ENCODE peak calls at places on chromosomes 12 and 14, in nine cellular contexts. Q is CD8-positive, alpha-beta T cell; C is GM13977; O is lung; D is tibial artery; L is fibroblast of pulmonary artery; X is MCF 10A; J is glutamatergic neuron; H is endothelial cell. I is an unnamed sample.

GRCh38 chr14:106665814-106666213 is 1139.4 kb downstream of the TMEM121 start:
- DNase-seq in Q (peak; percentile 40), C (no peak), O (no peak), D (no peak), L (no peak), X (no peak), J (no peak), H (no peak), I (no peak)

GRCh38 chr12:48779869-48780268 is 9.0 kb downstream of the ADCY6 start:
- DNase-seq in Q (no peak), C (no peak), O (no peak), D (peak; percentile 62), L (peak; percentile 89), X (no peak), J (no peak), H (no peak), I (no peak)

GRCh38 chr12:15662983-15663659 is 126.1 kb downstream of the EPS8 start:
- DNase-seq in Q (no peak), C (no peak), O (no peak), D (no peak), L (peak; percentile 51), X (no peak), J (no peak), H (no peak), I (no peak)

GRCh38 chr12:46174061-46174662 is 94.7 kb downstream of the SLC38A1 start:
- DNase-seq in Q (no peak), C (no peak), O (no peak), D (no peak), L (no peak), X (no peak), J (no peak), H (no peak), I (no peak)

GRCh38 chr12:46558696-46559095 is 186.1 kb upstream of the SLC38A2 start:
- DNase-seq in Q (no peak), C (no peak), O (no peak), D (no peak), L (no peak), X (no peak), J (no peak), H (no peak), I (no peak)

GRCh38 chr12:81080431-81080983 is 2.6 kb downstream of the ACSS3 start:
- DNase-seq in Q (no peak), C (no peak), O (no peak), D (no peak), L (peak; percentile 20), X (no peak), J (no peak), H (no peak), I (no peak)

GRCh38 chr12:14810953-14811483 is 3.0 kb downstream of the SMCO3 start:
- DNase-seq in Q (no peak), C (no peak), O (no peak), D (no peak), L (peak; percentile 62), X (peak; percentile 64), J (no peak), H (peak; percentile 53), I (no peak)

GRCh38 chr14:106802413-106803364 is 1276.3 kb downstream of the TMEM121 start:
- DNase-seq in Q (no peak), C (no peak), O (no peak), D (no peak), L (no peak), X (no peak), J (no peak), H (no peak), I (no peak)

GRCh38 chr12:265096-265495 is 2.5 kb upstream of the SLC6A13 start:
- DNase-seq in Q (no peak), C (no peak), O (no peak), D (no peak), L (no peak), X (no peak), J (no peak), H (no peak), I (no peak)

GRCh38 chr14:35390577-35391387 is 13.8 kb downstream of the NFKBIA start:
- DNase-seq in Q (no peak), C (no peak), O (no peak), D (no peak), L (no peak), X (peak; percentile 70), J (no peak), H (no peak), I (no peak)

GRCh38 chr14:76089151-76089550 is 62.6 kb upstream of the GPATCH2L start:
- DNase-seq in Q (no peak), C (no peak), O (no peak), D (no peak), L (no peak), X (no peak), J (no peak), H (no peak), I (no peak)

GRCh38 chr12:88578821-88579518 is 1.3 kb downstream of the KITLG start:
- DNase-seq in Q (no peak), C (peak; percentile 12), O (peak; percentile 53), D (peak; percentile 33), L (no peak), X (peak; percentile 53), J (peak; percentile 28), H (peak; percentile 57), I (no peak)
- TF ChIP-seq CTCF in Q (no peak), C (no peak), O (no peak), D (peak; percentile 21), L (peak; percentile 44), X (peak; percentile 56), J (peak; percentile 53), H (peak; percentile 54), I (no peak)

DNA sequence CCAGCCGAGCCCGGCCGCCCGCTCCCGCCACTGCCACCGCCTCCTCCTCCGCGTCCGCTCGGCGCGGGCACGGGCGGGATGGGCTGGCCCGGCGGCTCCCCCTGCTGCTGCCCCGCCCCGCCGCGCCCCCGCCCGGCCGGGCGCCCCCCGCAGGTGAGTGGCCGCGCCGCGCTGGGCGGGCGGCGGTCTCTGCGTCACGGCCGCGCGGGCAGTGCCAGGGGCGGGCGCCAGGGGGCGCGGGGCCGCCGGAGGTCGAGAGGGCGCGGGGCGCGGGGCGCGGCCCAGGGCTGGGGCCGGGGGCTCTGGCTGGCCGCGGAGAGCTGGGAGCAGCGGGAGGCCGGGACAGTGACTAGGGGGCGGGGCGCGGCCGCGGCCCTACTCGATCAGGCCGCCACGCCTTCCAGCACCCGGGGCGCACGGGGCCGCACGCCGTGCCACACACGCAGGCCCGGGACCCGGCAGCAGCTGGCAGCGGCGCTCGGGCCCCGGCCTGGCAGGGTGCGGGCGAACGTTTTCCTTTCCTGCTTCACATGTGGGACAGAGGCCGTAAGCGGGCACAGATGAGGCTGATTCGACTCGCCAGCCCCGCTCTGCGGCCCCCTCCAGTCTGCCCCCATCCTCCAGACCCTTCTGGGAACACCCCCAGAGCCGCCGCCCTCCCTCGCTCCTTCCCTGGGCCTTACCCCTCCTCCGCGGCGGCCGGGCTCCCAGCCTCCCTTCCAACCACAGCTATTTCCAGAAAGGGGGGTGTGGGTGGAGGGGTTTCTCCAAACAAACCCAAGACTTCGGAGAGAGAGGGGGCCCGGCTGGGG is 2.4 kb upstream of the TNS2 start:
- DNase-seq in Q (peak; percentile 74), C (peak; percentile 94), O (peak; percentile 76), D (peak; percentile 84), L (peak; percentile 80), X (peak; percentile 64), J (peak; percentile 83), H (peak; percentile 84), I (no peak)
- TF ChIP-seq CTCF in Q (no peak), C (peak; percentile 78), O (no peak), D (peak; percentile 55), L (no peak), X (peak; percentile 28), J (no peak), H (peak; percentile 28), I (peak; percentile 28)

DNA sequence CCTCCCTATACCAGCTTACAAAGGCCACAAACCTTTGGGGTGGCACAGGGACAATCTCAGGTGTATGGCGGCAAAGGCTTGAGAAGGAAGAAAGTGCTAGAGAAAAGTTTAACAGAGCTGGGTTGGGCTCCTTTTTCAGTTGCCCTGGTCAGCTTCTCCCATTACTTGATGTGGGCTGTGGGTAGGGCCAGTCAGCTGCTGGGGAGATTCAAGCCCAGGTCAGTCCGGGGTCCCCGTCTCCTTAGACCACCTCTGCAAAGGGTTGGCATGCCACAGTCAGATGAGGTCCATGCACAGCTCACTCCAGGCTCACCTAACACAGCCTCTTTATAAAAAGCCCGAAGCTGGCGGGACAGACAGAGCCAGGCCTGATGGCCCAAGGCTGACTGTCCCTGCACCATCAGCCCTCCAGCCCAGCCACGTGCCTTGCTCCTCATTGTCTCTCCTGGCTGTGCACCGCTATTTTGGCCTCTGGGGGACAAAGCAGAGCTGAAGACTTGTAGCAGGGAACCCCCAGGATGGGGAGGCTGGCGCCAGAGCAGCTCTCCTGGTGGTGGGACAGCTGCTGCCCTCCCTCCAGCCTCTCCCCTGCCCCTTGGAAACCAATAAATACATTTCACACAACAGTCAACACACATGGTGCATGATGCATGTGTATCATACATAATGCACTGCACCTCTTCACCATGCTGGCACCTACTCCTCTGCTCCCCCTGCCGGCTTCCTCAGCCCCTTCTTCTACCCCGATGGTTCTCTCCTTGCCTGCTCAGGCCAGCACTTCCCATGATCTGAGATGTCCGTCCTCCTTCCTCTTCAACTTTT is 61.7 kb upstream of the DDX11 start:
- DNase-seq in Q (no peak), C (no peak), O (no peak), D (no peak), L (no peak), X (no peak), J (no peak), H (no peak), I (no peak)
- TF ChIP-seq CTCF in Q (no peak), C (peak; percentile 40), O (no peak), D (no peak), L (peak; percentile 30), X (no peak), J (no peak), H (no peak), I (peak; percentile 50)

DNA sequence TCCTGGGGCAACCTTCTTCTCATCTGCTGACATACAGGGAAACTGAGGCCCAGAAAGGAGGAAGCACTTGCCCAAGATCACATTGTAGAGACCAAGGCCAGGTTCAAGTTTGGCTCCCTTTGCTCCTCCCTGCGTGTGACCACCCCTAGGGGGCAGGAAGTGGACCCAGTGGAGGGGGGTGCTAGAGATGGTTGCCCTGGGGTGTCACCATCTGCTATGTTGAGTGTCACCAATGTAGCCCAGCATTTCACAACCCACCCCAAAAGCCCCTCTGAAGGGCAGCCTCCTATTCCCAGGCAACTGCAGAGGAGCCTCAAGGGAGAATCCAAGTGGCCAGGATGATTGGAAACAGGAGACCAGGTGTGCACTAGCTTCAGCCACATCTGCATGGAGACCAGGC is 12.0 kb upstream of the RBM19 start:
- DNase-seq in Q (no peak), C (no peak), O (no peak), D (no peak), L (no peak), X (no peak), J (no peak), H (no peak), I (no peak)
- TF ChIP-seq CTCF in Q (no peak), C (no peak), O (no peak), D (no peak), L (no peak), X (no peak), J (no peak), H (no peak), I (no peak)